ENCODE peak calls at places on chromosomes 11 and 22, in four cellular contexts. J is body of pancreas, M is HFF-Myc, H is choroid plexus epithelial cell. B is an unnamed sample.
A peak's percentile ranks its signal among the peaks of the same experiment; 100 is the strongest.

GRCh38 chr11:86374121-86374520 is 566 bp upstream of the CCDC81 start:
- DNase-seq in J (no peak), M (no peak), H (no peak), B (no peak)

GRCh38 chr22:50009251-50009650 is 3.3 kb downstream of the IL17REL start:
- DNase-seq in J (no peak), M (no peak), H (no peak), B (no peak)

GRCh38 chr11:9851366-9851765 is 187.5 kb downstream of the SWAP70 start:
- DNase-seq in J (no peak), M (no peak), H (peak; percentile 88), B (peak; percentile 49)

GRCh38 chr11:133360860-133361688 is 171.2 kb downstream of the OPCML start:
- DNase-seq in J (no peak), M (no peak), H (no peak), B (no peak)

GRCh38 chr11:32137263-32137662 is 46.4 kb downstream of the RCN1 start:
- DNase-seq in J (no peak), M (peak; percentile 40), H (peak; percentile 99), B (peak; percentile 97)

GRCh38 chr22:42313804-42314581 is 43.5 kb upstream of the TCF20 start:
- DNase-seq in J (peak; percentile 61), M (no peak), H (peak; percentile 46), B (no peak)

GRCh38 chr11:8006349-8006977 is 19.3 kb downstream of the EIF3F start:
- DNase-seq in J (peak; percentile 74), M (no peak), H (peak; percentile 84), B (peak; percentile 86)

GRCh38 chr22:32237021-32237420 is 18.1 kb downstream of the SLC5A4 start:
- DNase-seq in J (no peak), M (no peak), H (no peak), B (no peak)

GRCh38 chr11:44427432-44427831 is 117.5 kb upstream of the ALX4 start:
- DNase-seq in J (no peak), M (no peak), H (no peak), B (no peak)

GRCh38 chr22:43127166-43127908 is 15.9 kb downstream of the MCAT start:
- DNase-seq in J (no peak), M (no peak), H (no peak), B (no peak)

GRCh38 chr11:112213753-112214152 is 12.5 kb upstream of the PTS start:
- DNase-seq in J (no peak), M (no peak), H (peak; percentile 78), B (peak; percentile 52)

GRCh38 chr11:103871923-103872551 is 164.4 kb upstream of the DDI1 start:
- DNase-seq in J (no peak), M (no peak), H (no peak), B (peak; percentile 40)

GRCh38 chr11:14422052-14422813 is 63.2 kb upstream of the RRAS2 start:
- DNase-seq in J (peak; percentile 77), M (peak; percentile 96), H (peak; percentile 100), B (peak; percentile 100)

GRCh38 chr11:6096417-6096816 is 11.1 kb upstream of the OR56B4 start:
- DNase-seq in J (no peak), M (no peak), H (no peak), B (peak; percentile 2)

GRCh38 chr11:108933630-108934029 is 268.8 kb downstream of the DDX10 start:
- DNase-seq in J (no peak), M (no peak), H (peak; percentile 69), B (peak; percentile 68)

GRCh38 chr11:111456859-111457730 is 55.1 kb downstream of the BTG4 start:
- DNase-seq in J (no peak), M (no peak), H (no peak), B (no peak)

GRCh38 chr11:91813263-91813662 is 411.4 kb upstream of the FAT3 start:
- DNase-seq in J (no peak), M (no peak), H (no peak), B (no peak)

GRCh38 chr22:44211946-44212930 is 31.5 kb downstream of the PARVG start:
- DNase-seq in J (no peak), M (no peak), H (peak; percentile 6), B (peak; percentile 81)

GRCh38 chr11:1650034-1650917 is 20.7 kb downstream of the KRTAP5-5 start:
- DNase-seq in J (no peak), M (no peak), H (no peak), B (no peak)

GRCh38 chr11:18765554-18765953 is 26.0 kb downstream of the PTPN5 start:
- DNase-seq in J (no peak), M (no peak), H (no peak), B (peak; percentile 35)

GRCh38 chr11:20647976-20648565 is 21.3 kb upstream of the NELL1 start:
- DNase-seq in J (peak; percentile 51), M (peak; percentile 36), H (peak; percentile 61), B (peak; percentile 62)

GRCh38 chr11:16059332-16059731 is 297.0 kb downstream of the SOX6 start:
- DNase-seq in J (no peak), M (no peak), H (no peak), B (no peak)
- TF ChIP-seq CTCF in J (no peak), M (no peak), H (no peak), B (no peak)

DNA sequence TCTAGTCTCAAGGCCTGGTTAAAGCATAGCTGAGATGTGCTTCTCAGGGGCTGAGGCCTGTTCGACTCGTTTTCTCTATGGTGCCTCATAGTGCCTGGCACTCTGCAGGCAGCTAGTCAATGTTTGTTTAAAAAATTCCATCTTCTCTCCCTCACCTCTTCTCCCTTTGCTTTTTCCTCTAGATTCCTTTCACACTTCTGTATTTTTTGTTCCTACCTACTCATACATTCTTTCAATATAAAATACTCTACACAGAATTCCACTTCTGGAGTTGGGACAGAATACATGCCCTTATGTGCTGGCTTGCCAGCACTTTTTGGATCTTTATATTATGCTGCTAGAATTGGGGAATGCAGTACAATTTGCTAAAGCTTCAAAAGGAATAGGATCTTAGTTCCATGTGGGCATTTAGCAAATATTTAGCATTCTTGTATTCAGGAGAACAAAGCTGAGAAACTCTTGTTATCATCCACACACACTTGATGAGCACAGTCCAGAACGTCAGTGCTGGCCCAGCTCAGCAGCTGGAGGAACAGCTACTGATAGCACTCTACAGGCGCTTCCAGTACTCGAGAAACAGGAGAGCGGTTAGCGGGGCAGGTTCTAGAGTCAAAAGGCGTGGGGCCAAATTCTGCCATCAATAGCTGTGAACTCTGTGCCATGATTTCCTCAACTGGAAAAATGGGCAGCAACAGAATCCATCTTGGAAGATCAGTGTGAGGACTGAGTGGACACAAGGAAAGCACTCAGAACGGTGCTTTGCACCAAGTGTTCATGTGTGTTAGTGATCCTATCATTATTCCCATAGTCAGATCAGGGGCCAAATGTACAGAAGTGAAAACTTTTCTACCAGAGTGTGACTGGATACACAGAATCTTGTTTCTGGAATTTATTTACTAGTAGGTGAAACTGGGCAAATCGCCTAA is 3.4 kb downstream of the JOSD1 start:
- DNase-seq in J (peak; percentile 46), M (no peak), H (peak; percentile 83), B (peak; percentile 76)
- H3K4me3 ChIP-seq in J (no peak overlapping the region), M (peak overlapping the region; percentile 82), H (peak overlapping the region; percentile 82), B (peak overlapping the region; percentile 87)

GRCh38 chr11:35619754-35620640 is 1.7 kb downstream of the FJX1 start:
- DNase-seq in J (peak; percentile 15), M (no peak), H (no peak), B (no peak)
- TF ChIP-seq CTCF in J (no peak), M (no peak), H (peak; percentile 14), B (peak; percentile 15)

DNA sequence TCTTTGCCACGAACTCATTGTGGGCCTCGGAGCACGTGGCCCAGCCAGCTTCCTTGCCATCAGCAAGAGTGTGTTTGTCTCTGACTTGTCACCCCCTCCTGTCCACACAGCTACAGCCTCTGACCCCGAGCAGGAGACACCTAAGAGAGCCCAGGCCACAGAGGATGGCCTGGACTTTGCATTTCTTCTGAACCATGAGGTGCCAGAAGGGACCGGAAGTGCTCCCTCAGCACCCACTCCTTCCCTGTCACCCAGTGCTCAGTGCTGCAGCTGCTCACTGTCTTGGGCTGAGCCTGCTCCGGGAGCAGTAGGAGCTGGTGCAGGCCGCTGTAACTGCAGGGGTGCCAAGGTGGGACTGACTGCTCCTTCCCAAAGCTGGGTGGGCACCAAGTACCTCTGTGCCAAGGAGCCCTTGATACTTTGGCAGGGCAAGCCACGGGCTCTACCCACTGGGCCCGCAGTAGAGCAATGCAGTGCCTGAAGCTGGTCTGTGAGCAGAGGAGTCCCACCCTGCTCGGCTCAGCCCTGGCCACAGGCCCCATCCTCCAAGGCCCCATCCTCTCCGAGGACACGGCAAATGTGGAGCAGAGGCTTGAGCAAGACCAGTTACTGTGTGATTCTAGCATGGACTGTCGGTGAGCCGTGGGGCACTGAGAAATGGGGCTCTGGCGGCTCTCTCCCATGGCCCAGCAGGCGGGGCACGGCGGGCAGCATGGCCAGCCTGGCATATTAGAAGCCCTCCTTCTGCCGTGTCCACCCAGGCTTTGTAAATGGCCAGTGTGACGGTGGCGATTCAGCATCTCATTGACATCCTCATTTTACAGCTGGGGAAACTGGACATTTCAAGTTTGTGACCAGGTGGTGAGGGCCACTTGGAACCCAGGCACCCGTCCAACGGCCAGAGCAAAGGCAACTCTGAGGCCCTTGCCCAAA is 6.3 kb downstream of the GRK2 start:
- DNase-seq in J (no peak), M (no peak), H (no peak), B (no peak)
- H3K4me3 ChIP-seq in J (no peak overlapping the region), M (no peak overlapping the region), H (no peak overlapping the region), B (no peak overlapping the region)